ENCODE peak calls at places on chromosomes 7 and 10, in six cellular contexts. One of them, this sample, is unnamed.

GRCh38 chr7:140004672-140005071 is 58.1 kb downstream of the PARP12 start:
- DNase-seq in CD8-positive, alpha-beta T cell: no peak
- DNase-seq in hepatocyte: no peak
- DNase-seq in AG04450: no peak
- DNase-seq in EH: no peak
- DNase-seq in NCI-H1417: no peak
- DNase-seq in this sample: no peak

GRCh38 chr10:95550073-95550672 is 11.0 kb downstream of the SORBS1 start:
- DNase-seq in CD8-positive, alpha-beta T cell: no peak
- DNase-seq in EH: no peak
- DNase-seq in AG04450: no peak
- DNase-seq in NCI-H1417: no peak
- DNase-seq in hepatocyte: no peak
- DNase-seq in this sample: no peak

GRCh38 chr10:75067272-75067671 is 44.2 kb upstream of the SAMD8 start:
- DNase-seq in EH: no peak
- DNase-seq in AG04450: no peak
- DNase-seq in CD8-positive, alpha-beta T cell: no peak
- DNase-seq in hepatocyte: no peak
- DNase-seq in NCI-H1417: no peak
- DNase-seq in this sample: no peak

GRCh38 chr7:107846324-107846723 is 43.3 kb upstream of the SLC26A3 start:
- DNase-seq in EH: no peak
- DNase-seq in AG04450: no peak
- DNase-seq in NCI-H1417: no peak
- DNase-seq in CD8-positive, alpha-beta T cell: no peak
- DNase-seq in hepatocyte: no peak
- DNase-seq in this sample: no peak

GRCh38 chr7:43495572-43495971 is 87.3 kb upstream of the STK17A start:
- DNase-seq in NCI-H1417: no peak
- DNase-seq in EH: no peak
- DNase-seq in CD8-positive, alpha-beta T cell: no peak
- DNase-seq in hepatocyte: no peak
- DNase-seq in AG04450: no peak
- DNase-seq in this sample: no peak

GRCh38 chr10:78953124-78954008 is 115.4 kb upstream of the ZMIZ1 start:
- DNase-seq in hepatocyte: no peak
- DNase-seq in NCI-H1417: no peak
- DNase-seq in AG04450: no peak
- DNase-seq in CD8-positive, alpha-beta T cell: no peak
- DNase-seq in EH: peak; percentile 65
- DNase-seq in this sample: no peak

GRCh38 chr7:98168181-98168903 is 42.9 kb upstream of the BHLHA15 start:
- DNase-seq in NCI-H1417: peak; percentile 90
- DNase-seq in hepatocyte: peak; percentile 88
- DNase-seq in AG04450: peak; percentile 34
- DNase-seq in EH: peak; percentile 64
- DNase-seq in CD8-positive, alpha-beta T cell: peak; percentile 47
- DNase-seq in this sample: peak; percentile 80

GRCh38 chr7:137096607-137097006 is 228.2 kb downstream of the CHRM2 start:
- DNase-seq in EH: peak; percentile 65
- DNase-seq in AG04450: no peak
- DNase-seq in NCI-H1417: no peak
- DNase-seq in CD8-positive, alpha-beta T cell: no peak
- DNase-seq in hepatocyte: no peak
- DNase-seq in this sample: peak; percentile 29

GRCh38 chr10:114043532-114044250 is at the start of gene ADRB1:
- DNase-seq in EH: peak; percentile 54
- DNase-seq in AG04450: no peak
- DNase-seq in NCI-H1417: peak; percentile 84
- DNase-seq in CD8-positive, alpha-beta T cell: peak; percentile 50
- DNase-seq in hepatocyte: peak; percentile 76
- DNase-seq in this sample: peak; percentile 50

This sample was measured in adipocyte.